ENCODE peak calls at places on chromosomes 7 and 10, in ten cellular contexts. X is epithelial cell of proximal tubule, Z is epithelial cell of esophagus, M is psoas muscle, V is upper lobe of right lung, J is choroid plexus epithelial cell, K is Calu3, O is tibial artery, I is esophagus muscularis mucosa, R is HCT116. S is an unnamed sample.

GRCh38 chr10:14611971-14612693 is 162.6 kb downstream of the FAM107B start:
- DNase-seq in Z (no peak), K (no peak), V (no peak), M (no peak), I (no peak), O (no peak), J (no peak), R (no peak), X (peak), S (no peak)

GRCh38 chr10:114401195-114401741 is 3.0 kb downstream of the AFAP1L2 start:
- DNase-seq in K (no peak), X (peak), Z (no peak), O (no peak), I (no peak), M (peak), V (no peak), R (no peak), J (peak), S (peak)

GRCh38 chr7:37709631-37710509 is 26.3 kb downstream of the GPR141 start:
- DNase-seq in R (no peak), X (no peak), Z (no peak), V (no peak), J (no peak), O (no peak), M (no peak), I (no peak), K (no peak), S (no peak)

GRCh38 chr7:2172311-2173183 is 60.2 kb downstream of the MAD1L1 start:
- DNase-seq in J (peak), K (no peak), M (no peak), Z (peak), V (peak), R (no peak), O (peak), X (no peak), I (no peak), S (peak)

GRCh38 chr7:8160810-8161209 is 101.2 kb downstream of the ICA1 start:
- DNase-seq in I (no peak), X (no peak), O (no peak), R (no peak), Z (no peak), V (no peak), J (no peak), K (no peak), M (no peak), S (peak)

GRCh38 chr10:100817268-100817839 is 72.0 kb downstream of the PAX2 start:
- DNase-seq in J (no peak), M (no peak), V (no peak), I (no peak), R (no peak), Z (no peak), O (no peak), X (no peak), K (no peak), S (no peak)

GRCh38 chr10:29517352-29517923 is 117.3 kb downstream of the SVIL start:
- DNase-seq in J (peak), Z (peak), X (no peak), O (no peak), R (peak), M (no peak), K (peak), I (no peak), V (no peak), S (peak)

GRCh38 chr7:123770378-123770777 is 21.6 kb upstream of the WASL start:
- DNase-seq in J (peak), R (no peak), O (no peak), I (no peak), X (peak), M (no peak), V (no peak), Z (peak), K (peak), S (no peak)

GRCh38 chr7:157518514-157519175 is 181.8 kb downstream of the DNAJB6 start:
- DNase-seq in V (peak), X (no peak), I (no peak), J (no peak), Z (no peak), R (no peak), O (peak), M (no peak), K (no peak), S (no peak)

GRCh38 chr7:111025013-111025412 is 65.9 kb upstream of the LRRN3 start:
- DNase-seq in X (no peak), I (no peak), J (no peak), M (no peak), R (no peak), K (no peak), Z (no peak), V (no peak), O (no peak), S (no peak)

GRCh38 chr10:103888113-103888841 is 29.7 kb downstream of the STN1 start:
- DNase-seq in R (peak), I (no peak), X (peak), V (peak), M (peak), Z (peak), O (peak), K (peak), J (peak), S (peak)

GRCh38 chr7:127941471-127941870 is 89.8 kb downstream of the LRRC4 start:
- DNase-seq in M (no peak), Z (no peak), I (no peak), K (no peak), X (no peak), R (no peak), V (no peak), O (no peak), J (no peak), S (no peak)

GRCh38 chr10:73920084-73920483 is 9.2 kb downstream of the PLAU start:
- DNase-seq in J (no peak), Z (peak), V (no peak), M (peak), O (peak), I (no peak), X (no peak), R (no peak), K (no peak), S (no peak)

GRCh38 chr10:15262036-15262713 is 93.7 kb upstream of the NMT2 start:
- DNase-seq in X (no peak), I (no peak), O (no peak), K (peak), M (no peak), Z (peak), J (peak), V (no peak), R (no peak), S (peak)

GRCh38 chr10:114520453-114520852 is 116.2 kb upstream of the AFAP1L2 start:
- DNase-seq in J (peak), Z (peak), O (no peak), K (peak), X (peak), I (no peak), V (no peak), R (peak), M (no peak), S (peak)

GRCh38 chr7:15015545-15016314 is 113.2 kb upstream of the DGKB start:
- DNase-seq in J (peak), V (no peak), K (peak), R (peak), I (no peak), X (peak), O (no peak), M (no peak), Z (peak), S (peak)

GRCh38 chr7:134355925-134356324 is 39.2 kb upstream of the SLC35B4 start:
- DNase-seq in I (no peak), Z (peak), X (peak), J (no peak), O (peak), M (no peak), V (no peak), K (peak), R (no peak), S (no peak)

GRCh38 chr7:47570649-47571050 is 11.3 kb downstream of the TNS3 start:
- DNase-seq in O (peak), V (no peak), Z (no peak), J (peak), X (no peak), R (no peak), K (no peak), I (no peak), M (peak), S (peak)

GRCh38 chr7:55130079-55130476 is 111.3 kb downstream of the EGFR start:
- DNase-seq in O (no peak), Z (peak), I (peak), V (no peak), X (no peak), R (no peak), K (no peak), M (no peak), J (no peak), S (peak)

GRCh38 chr7:117572826-117573620 is 93.2 kb downstream of the CFTR start:
- DNase-seq in Z (no peak), J (no peak), K (no peak), R (no peak), V (no peak), I (no peak), X (no peak), O (no peak), M (no peak), S (no peak)

GRCh38 chr7:154794147-154794780 is 208.7 kb downstream of the PAXIP1 start:
- DNase-seq in R (no peak), Z (no peak), V (no peak), M (no peak), J (no peak), K (no peak), O (no peak), I (no peak), X (no peak), S (no peak)

GRCh38 chr10:78028438-78029293 is 649 bp downstream of the POLR3A start:
- DNase-seq in O (no peak), V (no peak), J (peak), M (no peak), I (no peak), X (no peak), K (no peak), R (no peak), Z (peak), S (peak)

GRCh38 chr7:44580945-44581344 is 1.1 kb downstream of the TMED4 start:
- DNase-seq in K (no peak), V (no peak), X (no peak), Z (no peak), J (no peak), R (no peak), M (no peak), O (no peak), I (no peak), S (no peak)

GRCh38 chr10:12726971-12727831 is 274.3 kb downstream of the CCDC3 start:
- DNase-seq in J (peak), O (no peak), V (no peak), M (no peak), K (no peak), X (no peak), I (no peak), R (no peak), Z (peak), S (no peak)

GRCh38 chr10:87961314-87961713 is 97.9 kb downstream of the PTEN start:
- DNase-seq in O (no peak), J (peak), Z (peak), I (no peak), K (no peak), X (peak), M (no peak), V (no peak), R (no peak), S (peak)

GRCh38 chr10:53598914-53599313 is 826.3 kb upstream of the MBL2 start:
- DNase-seq in V (no peak), X (peak), O (no peak), M (no peak), K (no peak), I (no peak), Z (peak), J (no peak), R (no peak), S (no peak)

GRCh38 chr7:76357379-76358052 is 1.3 kb downstream of the YWHAG start:
- DNase-seq in Z (no peak), I (no peak), O (no peak), K (no peak), X (no peak), R (no peak), J (no peak), V (no peak), M (no peak), S (no peak)

GRCh38 chr10:63773106-63773505 is 251.9 kb downstream of the REEP3 start:
- DNase-seq in Z (no peak), X (no peak), K (no peak), M (no peak), V (no peak), O (no peak), I (no peak), J (no peak), R (no peak), S (no peak)

GRCh38 chr10:55668326-55668922 is 692.6 kb downstream of the ZWINT start:
- DNase-seq in K (peak), J (no peak), R (no peak), M (no peak), Z (peak), V (no peak), X (no peak), O (no peak), I (no peak), S (no peak)

GRCh38 chr7:81244213-81244612 is 325.4 kb upstream of the SEMA3C start:
- DNase-seq in R (peak), M (no peak), Z (peak), I (no peak), K (no peak), V (no peak), X (no peak), J (peak), O (no peak), S (no peak)

GRCh38 chr7:45161842-45162241 is 4.3 kb downstream of the RAMP3 start:
- DNase-seq in J (no peak), O (no peak), Z (no peak), R (no peak), K (no peak), M (peak), X (no peak), I (no peak), V (no peak), S (no peak)

GRCh38 chr10:59651902-59652301 is 57.7 kb downstream of the SLC16A9 start:
- DNase-seq in Z (no peak), R (no peak), I (no peak), V (no peak), O (no peak), J (no peak), M (no peak), K (no peak), X (no peak), S (no peak)

GRCh38 chr10:86971146-86971991 is 3.1 kb downstream of the ADIRF start:
- DNase-seq in V (peak), Z (peak), K (peak), X (no peak), O (peak), J (peak), I (peak), R (peak), M (peak), S (peak)

GRCh38 chr10:5456563-5456962 is 42.8 kb downstream of the CALML5 start:
- DNase-seq in X (no peak), I (peak), K (no peak), M (no peak), V (no peak), Z (no peak), O (peak), R (no peak), J (no peak), S (no peak)

GRCh38 chr7:151141281-151141854 is 26.1 kb downstream of the GBX1 start:
- DNase-seq in I (no peak), X (no peak), R (no peak), O (no peak), M (no peak), K (no peak), V (no peak), J (no peak), Z (no peak), S (no peak)

GRCh38 chr10:13961096-13961495 is 369.6 kb downstream of the FRMD4A start:
- DNase-seq in X (peak), R (no peak), M (no peak), I (no peak), K (no peak), O (no peak), V (no peak), Z (peak), J (peak), S (peak)

GRCh38 chr10:9895981-9896380 is 1121.7 kb upstream of the CELF2 start:
- DNase-seq in J (no peak), K (no peak), R (no peak), X (no peak), V (no peak), O (no peak), Z (no peak), I (no peak), M (no peak), S (no peak)

GRCh38 chr10:123459371-123460224 is 206.6 kb upstream of the GPR26 start:
- DNase-seq in V (no peak), R (no peak), K (no peak), Z (no peak), O (no peak), X (no peak), M (no peak), I (no peak), J (no peak), S (no peak)

GRCh38 chr10:74332398-74332797 is 181.4 kb downstream of the ADK start:
- DNase-seq in M (no peak), V (no peak), R (no peak), Z (peak), K (no peak), O (no peak), J (peak), X (no peak), I (no peak), S (no peak)

GRCh38 chr10:46523119-46523880 is 33.2 kb downstream of the GPRIN2 start:
- DNase-seq in X (no peak), O (peak), I (no peak), Z (peak), M (peak), K (peak), V (peak), R (peak), J (peak), S (peak)

GRCh38 chr7:142380064-142380463 is 122.2 kb upstream of the PRSS58 start:
- DNase-seq in X (no peak), O (no peak), V (no peak), R (no peak), M (no peak), I (no peak), J (no peak), K (no peak), Z (no peak), S (no peak)

GRCh38 chr7:142381727-142382409 is 124.0 kb upstream of the PRSS58 start:
- DNase-seq in R (no peak), M (no peak), J (peak), O (no peak), K (no peak), Z (peak), X (peak), I (no peak), V (no peak), S (no peak)

GRCh38 chr7:142384508-142384922 is 126.7 kb upstream of the PRSS58 start:
- DNase-seq in Z (peak), O (no peak), X (no peak), R (no peak), M (peak), J (peak), I (no peak), V (no peak), K (no peak), S (peak)

GRCh38 chr7:142385528-142386340 is 127.9 kb upstream of the PRSS58 start:
- DNase-seq in R (peak), M (peak), Z (peak), J (peak), X (no peak), I (no peak), V (no peak), K (peak), O (no peak), S (peak)

GRCh38 chr7:142383826-142384507 is 126.1 kb upstream of the PRSS58 start:
- DNase-seq in K (no peak), M (no peak), V (no peak), O (no peak), J (no peak), X (no peak), Z (no peak), I (no peak), R (no peak), S (no peak)
- TF ChIP-seq CTCF in K (no peak), M (no peak), V (no peak), O (no peak), J (no peak), X (no peak), Z (no peak), I (no peak), R (no peak), S (peak)

DNA sequence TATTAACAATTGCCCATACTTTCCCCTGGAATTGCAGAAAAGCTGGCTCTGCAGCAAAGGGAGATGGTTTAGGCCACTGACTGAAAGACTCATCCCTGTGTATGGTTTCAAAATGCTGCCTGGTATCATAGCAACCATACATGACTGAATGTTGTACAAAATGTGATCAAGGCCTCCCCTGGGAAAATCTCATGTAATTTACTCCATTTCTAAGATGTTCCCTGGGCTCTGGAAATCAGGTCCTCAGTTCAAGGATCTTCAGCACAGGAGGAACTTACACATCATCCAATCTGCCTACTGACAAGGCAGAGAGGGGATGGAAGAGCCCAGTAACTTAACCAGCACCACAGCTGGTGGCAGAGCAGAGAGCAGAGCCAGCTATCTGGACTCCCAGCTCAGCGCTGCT is 111.8 kb downstream of the JAZF1 start:
- DNase-seq in I (no peak), V (no peak), K (no peak), Z (peak), M (no peak), X (no peak), O (no peak), R (no peak), J (peak), S (peak)
- TF ChIP-seq CTCF in I (no peak), V (no peak), K (no peak), Z (no peak), M (no peak), X (no peak), O (no peak), R (no peak), J (no peak), S (no peak)

GRCh38 chr7:135858379-135858778 is 109.8 kb upstream of the FAM180A start:
- DNase-seq in I (peak), O (no peak), Z (no peak), X (no peak), J (no peak), M (no peak), K (no peak), V (no peak), R (no peak), S (no peak)
- TF ChIP-seq CTCF in I (no peak), O (no peak), Z (no peak), X (no peak), J (no peak), M (no peak), K (no peak), V (no peak), R (no peak), S (no peak)

GRCh38 chr10:75400769-75401568 is 595 bp downstream of the ZNF503 start:
- DNase-seq in I (no peak), M (peak), O (peak), X (no peak), V (peak), R (no peak), Z (peak), J (no peak), K (peak), S (peak)
- TF ChIP-seq CTCF in I (no peak), M (no peak), O (no peak), X (no peak), V (no peak), R (no peak), Z (no peak), J (no peak), K (no peak), S (peak)

GRCh38 chr7:41573881-41574280 is 129.0 kb downstream of the INHBA start:
- DNase-seq in R (no peak), K (no peak), J (peak), Z (no peak), V (no peak), I (no peak), X (no peak), O (no peak), M (no peak), S (no peak)
- TF ChIP-seq CTCF in R (no peak), K (no peak), J (no peak), Z (no peak), V (no peak), I (no peak), X (no peak), O (no peak), M (no peak), S (no peak)

GRCh38 chr10:62414359-62414758 is 40.2 kb downstream of the ZNF365 start:
- DNase-seq in Z (peak), M (no peak), X (no peak), K (no peak), R (no peak), V (no peak), I (no peak), O (no peak), J (peak), S (peak)
- TF ChIP-seq CTCF in Z (peak), M (no peak), X (peak), K (peak), R (peak), V (no peak), I (no peak), O (no peak), J (no peak), S (peak)

S was measured in HFFc6.